ENCODE peak calls at places on chromosomes 1 and 21, in eight cellular contexts. I is LoVo; V is A549; Y is small intestine; W is activated CD4-positive, alpha-beta memory T cell treated with anti-CD3 and anti-CD28 coated beads for 36 hours; N is stimulated activated CD4-positive, alpha-beta T cell treated with anti-CD3 and anti-CD28 coated beads, Interleukin-4, amount 100 ng/mL, for 1 hour; X is esophagus squamous epithelium; O is DMS153. K is an unnamed sample.

GRCh38 chr21:45499970-45500575 is 42.2 kb downstream of the SLC19A1 start:
- DNase-seq in I (no peak), Y (no peak), W (no peak), O (no peak), V (no peak), N (no peak), X (no peak), K (no peak)

GRCh38 chr1:19123837-19124236 is 86.2 kb downstream of the UBR4 start:
- DNase-seq in N (no peak), O (no peak), Y (peak; percentile 21), I (no peak), V (no peak), X (no peak), W (peak; percentile 17), K (no peak)

GRCh38 chr1:196148367-196148970 is 459.8 kb downstream of the KCNT2 start:
- DNase-seq in X (no peak), W (no peak), O (no peak), V (peak; percentile 10), I (peak; percentile 54), Y (peak; percentile 45), N (no peak), K (no peak)

GRCh38 chr1:103156966-103157365 is 48.6 kb upstream of the COL11A1 start:
- DNase-seq in N (no peak), Y (no peak), W (no peak), V (no peak), I (no peak), X (no peak), O (no peak), K (no peak)

GRCh38 chr1:74363220-74363619 is 128.0 kb downstream of the TNNI3K start:
- DNase-seq in X (no peak), N (no peak), O (no peak), W (no peak), I (no peak), V (no peak), Y (no peak), K (no peak)

GRCh38 chr1:197471248-197472035 is 203.4 kb downstream of the CRB1 start:
- DNase-seq in N (no peak), V (no peak), W (no peak), X (no peak), Y (no peak), I (no peak), O (no peak), K (no peak)

GRCh38 chr1:87169250-87169910 is 159.3 kb upstream of the LMO4 start:
- DNase-seq in V (no peak), Y (no peak), N (no peak), I (no peak), O (no peak), X (no peak), W (no peak), K (no peak)

GRCh38 chr1:222654849-222655248 is 37.0 kb downstream of the MIA3 start:
- DNase-seq in W (peak; percentile 81), O (no peak), I (no peak), N (peak; percentile 51), Y (peak; percentile 60), X (peak; percentile 2), V (no peak), K (peak; percentile 29)

GRCh38 chr1:48777219-48777895 is 666 bp upstream of the BEND5 start:
- DNase-seq in I (no peak), O (peak; percentile 6), N (no peak), Y (no peak), W (no peak), X (no peak), V (no peak), K (peak; percentile 20)

GRCh38 chr21:42108554-42108885 is 37.4 kb downstream of the UMODL1 start:
- DNase-seq in W (no peak), Y (no peak), O (no peak), N (no peak), I (no peak), V (no peak), X (no peak), K (no peak)

GRCh38 chr1:67339623-67340343 is 32.1 kb downstream of the IL12RB2 start:
- DNase-seq in I (no peak), V (no peak), X (no peak), W (peak; percentile 66), N (peak; percentile 25), Y (no peak), O (peak; percentile 10), K (no peak)

GRCh38 chr1:6384962-6385672 is 8.4 kb downstream of the ACOT7 start:
- DNase-seq in Y (no peak), X (no peak), I (no peak), N (no peak), O (no peak), W (no peak), V (no peak), K (no peak)

GRCh38 chr21:44751799-44752636 is 40.6 kb upstream of the TSPEAR start:
- DNase-seq in N (no peak), O (no peak), Y (no peak), X (no peak), W (no peak), V (no peak), I (no peak), K (no peak)

GRCh38 chr1:6420594-6421042 is 899 bp upstream of the HES2 start:
- DNase-seq in X (no peak), I (no peak), O (no peak), Y (peak; percentile 37), V (no peak), W (no peak), N (no peak), K (peak; percentile 77)

GRCh38 chr1:19010995-19011696 is 54.7 kb upstream of the IFFO2 start:
- DNase-seq in Y (peak; percentile 94), I (peak; percentile 95), N (peak; percentile 77), O (no peak), X (no peak), W (peak; percentile 93), V (peak; percentile 69), K (peak; percentile 87)

GRCh38 chr1:109985251-109986053 is 887 bp downstream of the AHCYL1 start:
- DNase-seq in O (no peak), N (no peak), W (peak; percentile 31), I (no peak), V (no peak), Y (peak; percentile 51), X (no peak), K (peak; percentile 44)

GRCh38 chr1:1625824-1626206 is 6.2 kb upstream of the MMP23B start:
- DNase-seq in V (no peak), N (no peak), W (no peak), X (no peak), O (no peak), I (no peak), Y (no peak), K (no peak)

GRCh38 chr1:172883844-172884243 is 166.9 kb downstream of the TNFSF18 start:
- DNase-seq in Y (no peak), I (no peak), X (no peak), N (no peak), W (peak; percentile 24), V (no peak), O (no peak), K (no peak)

GRCh38 chr1:12309783-12310742 is 80.2 kb downstream of the VPS13D start:
- DNase-seq in Y (no peak), I (no peak), V (no peak), X (no peak), O (no peak), N (no peak), W (no peak), K (peak; percentile 34)

GRCh38 chr1:145992502-145992936 is 3.9 kb downstream of the TXNIP start:
- DNase-seq in X (no peak), O (no peak), W (no peak), Y (peak; percentile 44), I (no peak), N (no peak), V (no peak), K (peak; percentile 29)

GRCh38 chr1:67534627-67535065 is 104.4 kb upstream of the SERBP1 start:
- DNase-seq in W (no peak), O (peak; percentile 79), Y (no peak), X (no peak), V (no peak), N (no peak), I (peak; percentile 5), K (no peak)

GRCh38 chr1:228379165-228379460 is 27.5 kb downstream of the TRIM11 start:
- DNase-seq in N (no peak), W (peak; percentile 18), I (no peak), O (no peak), Y (no peak), V (no peak), X (no peak), K (peak; percentile 45)

GRCh38 chr1:88683516-88683847 is 591 bp upstream of the PKN2 start:
- DNase-seq in N (peak; percentile 55), O (no peak), X (no peak), W (peak; percentile 59), V (no peak), I (peak; percentile 38), Y (no peak), K (peak; percentile 65)

GRCh38 chr1:54331091-54331772 is 75.0 kb downstream of the SSBP3 start:
- DNase-seq in W (no peak), X (no peak), O (no peak), V (no peak), Y (no peak), I (no peak), N (no peak), K (no peak)

GRCh38 chr21:36205962-36206361 is 49.3 kb downstream of the DOP1B start:
- DNase-seq in O (no peak), V (no peak), Y (no peak), N (no peak), W (no peak), I (no peak), X (no peak), K (no peak)

K was measured in colonic mucosa.